ENCODE peak calls at places on chromosomes 2 and 18, in four cellular contexts. One of them, this sample, is unnamed.

GRCh38 chr2:165015052-165015642 is 59.8 kb upstream of the SLC38A11 start:
- DNase-seq in progenitor cell of endocrine pancreas: peak
- DNase-seq in endothelial cell of umbilical vein: peak
- DNase-seq in fibroblast of lung: peak
- DNase-seq in this sample: peak

GRCh38 chr2:24359701-24360049 is 661 bp downstream of the ITSN2 start:
- DNase-seq in progenitor cell of endocrine pancreas: no peak
- DNase-seq in endothelial cell of umbilical vein: no peak
- DNase-seq in fibroblast of lung: no peak
- DNase-seq in this sample: peak

GRCh38 chr18:27363918-27364317 is 178.8 kb upstream of the CHST9 start:
- DNase-seq in progenitor cell of endocrine pancreas: no peak
- DNase-seq in endothelial cell of umbilical vein: no peak
- DNase-seq in fibroblast of lung: peak
- DNase-seq in this sample: no peak

GRCh38 chr18:38790303-38790702 is 1224.7 kb upstream of the CELF4 start:
- DNase-seq in progenitor cell of endocrine pancreas: no peak
- DNase-seq in endothelial cell of umbilical vein: no peak
- DNase-seq in fibroblast of lung: no peak
- DNase-seq in this sample: no peak

GRCh38 chr2:198957183-198957582 is 500.6 kb downstream of the SATB2 start:
- DNase-seq in progenitor cell of endocrine pancreas: no peak
- DNase-seq in endothelial cell of umbilical vein: no peak
- DNase-seq in fibroblast of lung: peak
- DNase-seq in this sample: no peak

GRCh38 chr2:229350117-229350805 is 79.2 kb upstream of the PID1 start:
- DNase-seq in progenitor cell of endocrine pancreas: no peak
- DNase-seq in endothelial cell of umbilical vein: no peak
- DNase-seq in fibroblast of lung: peak
- DNase-seq in this sample: no peak

GRCh38 chr18:26233208-26233607 is 7.0 kb downstream of the TAF4B start:
- DNase-seq in progenitor cell of endocrine pancreas: no peak
- DNase-seq in endothelial cell of umbilical vein: no peak
- DNase-seq in fibroblast of lung: no peak
- DNase-seq in this sample: no peak

GRCh38 chr2:19541884-19542283 is 183.5 kb upstream of the OSR1 start:
- DNase-seq in progenitor cell of endocrine pancreas: no peak
- DNase-seq in endothelial cell of umbilical vein: no peak
- DNase-seq in fibroblast of lung: no peak
- DNase-seq in this sample: no peak

GRCh38 chr2:241359481-241360045 is 3.5 kb downstream of the FARP2 start:
- DNase-seq in progenitor cell of endocrine pancreas: no peak
- DNase-seq in endothelial cell of umbilical vein: no peak
- DNase-seq in fibroblast of lung: no peak
- DNase-seq in this sample: no peak

GRCh38 chr18:56795381-56795780 is 144.2 kb downstream of the WDR7 start:
- DNase-seq in progenitor cell of endocrine pancreas: no peak
- DNase-seq in endothelial cell of umbilical vein: no peak
- DNase-seq in fibroblast of lung: peak
- DNase-seq in this sample: no peak

GRCh38 chr2:120822908-120823307 is 87.2 kb downstream of the GLI2 start:
- DNase-seq in progenitor cell of endocrine pancreas: no peak
- DNase-seq in endothelial cell of umbilical vein: no peak
- DNase-seq in fibroblast of lung: no peak
- DNase-seq in this sample: no peak

GRCh38 chr2:65431417-65432226 is 777 bp downstream of the SPRED2 start:
- DNase-seq in progenitor cell of endocrine pancreas: peak
- DNase-seq in endothelial cell of umbilical vein: peak
- DNase-seq in fibroblast of lung: peak
- DNase-seq in this sample: peak

GRCh38 chr2:196046123-196046917 is 22.3 kb downstream of the DNAH7 start:
- DNase-seq in progenitor cell of endocrine pancreas: no peak
- DNase-seq in endothelial cell of umbilical vein: no peak
- DNase-seq in fibroblast of lung: peak
- DNase-seq in this sample: no peak

GRCh38 chr2:26274058-26274613 is 29.4 kb downstream of the HADHB start:
- DNase-seq in progenitor cell of endocrine pancreas: no peak
- DNase-seq in endothelial cell of umbilical vein: peak
- DNase-seq in fibroblast of lung: peak
- DNase-seq in this sample: peak

GRCh38 chr2:126372406-126372805 is 283.6 kb upstream of the GYPC start:
- DNase-seq in progenitor cell of endocrine pancreas: no peak
- DNase-seq in endothelial cell of umbilical vein: no peak
- DNase-seq in fibroblast of lung: no peak
- DNase-seq in this sample: no peak

GRCh38 chr18:23114911-23115310 is 20.4 kb upstream of the CABLES1 start:
- DNase-seq in progenitor cell of endocrine pancreas: no peak
- DNase-seq in endothelial cell of umbilical vein: peak
- DNase-seq in fibroblast of lung: no peak
- DNase-seq in this sample: no peak

GRCh38 chr2:64641585-64641984 is 12.1 kb downstream of the SERTAD2 start:
- DNase-seq in progenitor cell of endocrine pancreas: no peak
- DNase-seq in endothelial cell of umbilical vein: no peak
- DNase-seq in fibroblast of lung: no peak
- DNase-seq in this sample: no peak

GRCh38 chr2:58237741-58238140 is 3.4 kb downstream of the FANCL start:
- DNase-seq in progenitor cell of endocrine pancreas: no peak
- DNase-seq in endothelial cell of umbilical vein: no peak
- DNase-seq in fibroblast of lung: no peak
- DNase-seq in this sample: no peak

GRCh38 chr2:200509227-200509607 is 651 bp downstream of the KCTD18 start:
- DNase-seq in progenitor cell of endocrine pancreas: no peak
- DNase-seq in endothelial cell of umbilical vein: no peak
- DNase-seq in fibroblast of lung: no peak
- DNase-seq in this sample: peak

GRCh38 chr2:224039080-224039769 is at the start of gene SERPINE2:
- DNase-seq in progenitor cell of endocrine pancreas: peak
- DNase-seq in endothelial cell of umbilical vein: peak
- DNase-seq in fibroblast of lung: peak
- DNase-seq in this sample: peak

GRCh38 chr2:24429711-24430110 is 61.3 kb upstream of the NCOA1 start:
- DNase-seq in progenitor cell of endocrine pancreas: no peak
- DNase-seq in endothelial cell of umbilical vein: no peak
- DNase-seq in fibroblast of lung: peak
- DNase-seq in this sample: no peak

GRCh38 chr2:16855183-16855582 is 189.5 kb upstream of the CYRIA start:
- DNase-seq in progenitor cell of endocrine pancreas: no peak
- DNase-seq in endothelial cell of umbilical vein: no peak
- DNase-seq in fibroblast of lung: no peak
- DNase-seq in this sample: no peak

GRCh38 chr2:193303464-193303863 is 1108.7 kb upstream of the TMEFF2 start:
- DNase-seq in progenitor cell of endocrine pancreas: no peak
- DNase-seq in endothelial cell of umbilical vein: no peak
- DNase-seq in fibroblast of lung: no peak
- DNase-seq in this sample: no peak

GRCh38 chr2:239625106-239625845 is 224.5 kb upstream of the HDAC4 start:
- DNase-seq in progenitor cell of endocrine pancreas: no peak
- DNase-seq in endothelial cell of umbilical vein: no peak
- DNase-seq in fibroblast of lung: no peak
- DNase-seq in this sample: no peak

GRCh38 chr2:159600752-159601151 is 15.6 kb downstream of the BAZ2B start:
- DNase-seq in progenitor cell of endocrine pancreas: no peak
- DNase-seq in endothelial cell of umbilical vein: peak
- DNase-seq in fibroblast of lung: peak
- DNase-seq in this sample: no peak

GRCh38 chr18:46395795-46396194 is 261.2 kb downstream of the LOXHD1 start:
- DNase-seq in progenitor cell of endocrine pancreas: no peak
- DNase-seq in endothelial cell of umbilical vein: no peak
- DNase-seq in fibroblast of lung: no peak
- DNase-seq in this sample: no peak

GRCh38 chr18:46397174-46397573 is 259.8 kb downstream of the LOXHD1 start:
- DNase-seq in progenitor cell of endocrine pancreas: no peak
- DNase-seq in endothelial cell of umbilical vein: no peak
- DNase-seq in fibroblast of lung: no peak
- DNase-seq in this sample: no peak

GRCh38 chr18:46392576-46392975 is 264.4 kb downstream of the LOXHD1 start:
- DNase-seq in progenitor cell of endocrine pancreas: no peak
- DNase-seq in endothelial cell of umbilical vein: no peak
- DNase-seq in fibroblast of lung: no peak
- DNase-seq in this sample: no peak

GRCh38 chr18:46393961-46394360 is 263.1 kb downstream of the LOXHD1 start:
- DNase-seq in progenitor cell of endocrine pancreas: no peak
- DNase-seq in endothelial cell of umbilical vein: no peak
- DNase-seq in fibroblast of lung: no peak
- DNase-seq in this sample: no peak

DNA sequence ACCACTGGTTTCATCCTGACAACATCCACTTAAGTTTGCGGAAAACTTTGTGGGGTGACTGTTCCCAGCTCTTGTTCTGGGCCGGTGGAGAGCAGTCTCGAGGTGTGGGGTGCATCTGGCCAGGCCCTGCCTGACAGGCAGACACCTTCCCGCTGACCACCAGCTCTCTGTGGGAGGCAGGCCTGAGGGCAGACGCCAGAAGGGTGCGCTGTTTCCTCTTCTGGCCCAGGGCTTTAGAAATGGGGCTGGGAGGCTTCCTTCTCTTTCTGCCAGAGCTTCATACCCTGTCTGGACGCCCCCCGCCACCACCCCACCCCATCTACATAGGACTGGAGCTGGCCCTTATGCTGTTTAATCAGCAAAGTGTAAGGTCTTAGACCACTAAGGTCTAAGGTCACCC is 263.8 kb downstream of the LOXHD1 start:
- DNase-seq in progenitor cell of endocrine pancreas: no peak
- DNase-seq in endothelial cell of umbilical vein: no peak
- DNase-seq in fibroblast of lung: no peak
- DNase-seq in this sample: no peak
- TF ChIP-seq CTCF in progenitor cell of endocrine pancreas: peak
- TF ChIP-seq CTCF in endothelial cell of umbilical vein: no peak
- TF ChIP-seq CTCF in fibroblast of lung: no peak
- TF ChIP-seq CTCF in this sample: no peak

GRCh38 chr2:218582085-218582484 is 13.4 kb downstream of the CNOT9 start:
- DNase-seq in progenitor cell of endocrine pancreas: no peak
- DNase-seq in endothelial cell of umbilical vein: peak
- DNase-seq in fibroblast of lung: peak
- DNase-seq in this sample: no peak

GRCh38 chr2:218585541-218585940 is 16.9 kb downstream of the CNOT9 start:
- DNase-seq in progenitor cell of endocrine pancreas: no peak
- DNase-seq in endothelial cell of umbilical vein: no peak
- DNase-seq in fibroblast of lung: no peak
- DNase-seq in this sample: no peak

GRCh38 chr2:218578272-218578877 is 9.7 kb downstream of the CNOT9 start:
- DNase-seq in progenitor cell of endocrine pancreas: no peak
- DNase-seq in endothelial cell of umbilical vein: no peak
- DNase-seq in fibroblast of lung: no peak
- DNase-seq in this sample: no peak

DNA sequence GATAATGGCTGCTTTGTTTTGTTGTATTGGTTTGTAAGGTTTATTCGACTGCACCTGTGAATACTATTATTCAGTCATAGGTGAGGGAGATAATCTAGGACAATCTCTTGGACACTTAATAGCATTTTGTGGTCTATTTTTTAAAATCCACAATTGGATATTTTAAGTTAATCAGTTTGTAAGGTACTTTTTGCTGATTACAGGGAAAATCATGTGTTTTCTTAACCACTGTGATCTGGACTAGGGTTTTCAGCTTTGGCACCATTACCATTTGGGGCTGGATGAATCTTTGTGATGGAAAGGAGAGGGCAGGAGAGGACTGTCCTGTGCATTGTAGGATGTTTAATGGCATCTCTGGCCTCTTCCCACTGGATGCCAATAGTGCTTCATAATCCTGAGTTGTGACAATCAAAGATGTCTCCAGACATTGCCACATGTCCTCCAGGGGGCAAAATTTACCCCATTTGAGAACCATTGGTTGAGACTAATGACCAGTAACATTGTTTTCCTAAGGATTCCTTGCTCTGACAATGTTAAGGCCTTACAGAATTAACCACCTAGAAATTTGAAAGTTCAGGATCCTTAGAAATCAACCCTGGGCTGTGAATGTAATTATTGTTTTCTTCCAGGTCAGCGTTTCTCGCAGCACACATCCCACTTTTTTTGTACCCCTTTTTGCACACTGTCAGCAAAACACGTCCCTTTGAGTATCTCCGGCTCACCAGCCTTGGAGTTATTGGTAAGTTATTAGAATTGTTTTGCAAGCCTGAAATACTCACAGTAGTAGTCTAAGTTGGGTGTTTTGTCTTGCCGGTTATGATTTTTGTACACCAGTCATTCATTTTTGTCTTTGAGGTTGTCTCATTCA is 15.6 kb downstream of the CNOT9 start:
- DNase-seq in progenitor cell of endocrine pancreas: no peak
- DNase-seq in endothelial cell of umbilical vein: peak
- DNase-seq in fibroblast of lung: no peak
- DNase-seq in this sample: no peak
- TF ChIP-seq CTCF in progenitor cell of endocrine pancreas: no peak
- TF ChIP-seq CTCF in endothelial cell of umbilical vein: peak
- TF ChIP-seq CTCF in fibroblast of lung: no peak
- TF ChIP-seq CTCF in this sample: no peak

GRCh38 chr2:102522169-102522568 is 49.1 kb downstream of the SLC9A4 start:
- DNase-seq in progenitor cell of endocrine pancreas: no peak
- DNase-seq in endothelial cell of umbilical vein: no peak
- DNase-seq in fibroblast of lung: no peak
- DNase-seq in this sample: no peak

GRCh38 chr2:102523647-102524046 is 50.6 kb downstream of the SLC9A4 start:
- DNase-seq in progenitor cell of endocrine pancreas: no peak
- DNase-seq in endothelial cell of umbilical vein: no peak
- DNase-seq in fibroblast of lung: no peak
- DNase-seq in this sample: no peak

GRCh38 chr2:102522890-102523289 is 49.9 kb downstream of the SLC9A4 start:
- DNase-seq in progenitor cell of endocrine pancreas: no peak
- DNase-seq in endothelial cell of umbilical vein: no peak
- DNase-seq in fibroblast of lung: no peak
- DNase-seq in this sample: no peak

DNA sequence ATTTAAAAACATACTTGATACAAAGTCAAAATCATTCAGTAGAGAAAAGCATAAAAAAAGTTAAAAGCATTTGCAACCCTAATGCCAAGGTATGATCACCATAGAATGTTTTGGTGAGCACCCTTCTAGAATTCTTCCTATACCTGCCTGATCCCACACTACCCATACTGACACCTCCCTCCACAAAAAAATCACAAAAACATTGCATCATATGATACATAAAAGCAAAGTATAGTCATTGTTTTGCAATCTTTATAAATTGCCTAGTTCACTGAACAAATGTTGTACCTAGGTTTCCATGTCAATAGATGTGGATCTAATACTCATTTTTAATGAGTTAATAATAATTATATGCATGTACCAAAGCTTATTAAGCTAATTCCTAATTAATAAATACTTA is 54.1 kb downstream of the SLC9A4 start:
- DNase-seq in progenitor cell of endocrine pancreas: no peak
- DNase-seq in endothelial cell of umbilical vein: no peak
- DNase-seq in fibroblast of lung: no peak
- DNase-seq in this sample: no peak
- TF ChIP-seq CTCF in progenitor cell of endocrine pancreas: no peak
- TF ChIP-seq CTCF in endothelial cell of umbilical vein: no peak
- TF ChIP-seq CTCF in fibroblast of lung: no peak
- TF ChIP-seq CTCF in this sample: no peak

DNA sequence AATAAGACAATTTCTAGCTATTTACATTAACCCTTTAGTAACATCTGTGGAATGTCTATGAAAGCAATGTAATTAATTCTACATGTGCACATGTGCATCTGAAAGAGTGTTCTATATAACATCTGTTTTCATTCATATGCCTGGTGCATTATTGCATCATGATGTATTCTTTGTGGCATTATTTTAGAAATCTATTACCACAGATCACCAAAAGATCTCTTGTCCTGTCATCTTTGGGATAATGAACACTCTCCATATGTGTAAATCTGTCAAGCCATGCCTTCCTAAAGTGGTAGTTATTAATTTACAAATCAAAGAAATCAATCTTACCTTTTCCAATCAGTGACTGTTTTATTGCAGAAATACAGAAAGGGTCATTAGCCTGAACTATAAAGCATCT is 86.9 kb downstream of the TRIB2 start:
- DNase-seq in progenitor cell of endocrine pancreas: no peak
- DNase-seq in endothelial cell of umbilical vein: no peak
- DNase-seq in fibroblast of lung: peak
- DNase-seq in this sample: no peak
- TF ChIP-seq CTCF in progenitor cell of endocrine pancreas: no peak
- TF ChIP-seq CTCF in endothelial cell of umbilical vein: no peak
- TF ChIP-seq CTCF in fibroblast of lung: no peak
- TF ChIP-seq CTCF in this sample: no peak